ENCODE peak calls at places on chromosomes 2 and 18, in ten cellular contexts. R is WTC11, U is heart right ventricle, O is uterus, P is Panc1, M is thyroid gland, Q is GM23338, Y is fibroblast of pulmonary artery, L is transverse colon, D is brain microvascular endothelial cell. Z is an unnamed sample.

GRCh38 chr2:96102596-96103387 is 13.6 kb downstream of the ADRA2B start:
- DNase-seq in P (no peak), R (peak; percentile 8), L (peak; percentile 2), Y (no peak), O (peak; percentile 12), U (no peak), Q (no peak), M (no peak), D (no peak), Z (no peak)

GRCh38 chr18:54149078-54149697 is 75.3 kb downstream of the MBD2 start:
- DNase-seq in U (no peak), M (peak; percentile 24), R (no peak), P (peak; percentile 79), D (peak; percentile 96), O (no peak), Q (peak; percentile 14), L (no peak), Y (peak; percentile 92), Z (no peak)

GRCh38 chr2:64952896-64953482 is 36.2 kb upstream of the SLC1A4 start:
- DNase-seq in D (peak; percentile 43), R (no peak), U (no peak), Q (no peak), M (no peak), L (no peak), Y (peak; percentile 66), P (no peak), O (no peak), Z (no peak)

GRCh38 chr18:49682301-49683190 is 120.7 kb downstream of the LIPG start:
- DNase-seq in L (no peak), P (no peak), U (no peak), D (no peak), Q (no peak), R (no peak), O (no peak), Y (peak; percentile 60), M (no peak), Z (no peak)

GRCh38 chr2:167504061-167504460 is 615.8 kb downstream of the XIRP2 start:
- DNase-seq in Q (no peak), Y (peak; percentile 5), R (no peak), O (no peak), U (no peak), P (no peak), L (no peak), D (no peak), M (no peak), Z (no peak)

GRCh38 chr18:23143871-23144270 is 8.6 kb downstream of the CABLES1 start:
- DNase-seq in Q (no peak), L (no peak), M (peak; percentile 84), R (no peak), Y (peak; percentile 35), P (no peak), O (peak; percentile 38), U (peak; percentile 30), D (no peak), Z (peak; percentile 60)

GRCh38 chr2:115165529-115166109 is 723.2 kb downstream of the DPP10 start:
- DNase-seq in Q (peak; percentile 57), U (no peak), M (no peak), L (no peak), P (peak; percentile 5), R (no peak), D (peak; percentile 12), O (no peak), Y (peak; percentile 53), Z (peak; percentile 35)

GRCh38 chr2:135733045-135733444 is 8.6 kb upstream of the UBXN4 start:
- DNase-seq in U (no peak), R (no peak), O (no peak), L (no peak), M (no peak), Q (no peak), Y (no peak), D (no peak), P (no peak), Z (no peak)

GRCh38 chr2:161136194-161136593 is 24.0 kb upstream of the TANK start:
- DNase-seq in U (no peak), P (no peak), O (no peak), Y (no peak), D (no peak), R (no peak), L (no peak), M (no peak), Q (no peak), Z (no peak)

GRCh38 chr2:232873909-232874641 is 4.0 kb downstream of the SNORC start:
- DNase-seq in Y (no peak), U (no peak), M (no peak), R (no peak), L (peak; percentile 86), Q (no peak), D (no peak), P (no peak), O (no peak), Z (no peak)

GRCh38 chr2:84152471-84152870 is 306.6 kb downstream of the SUCLG1 start:
- DNase-seq in P (no peak), R (no peak), U (no peak), M (no peak), L (no peak), Y (no peak), O (no peak), Q (no peak), D (no peak), Z (no peak)

GRCh38 chr2:217766356-217766755 is 236.4 kb downstream of the TNS1 start:
- DNase-seq in R (no peak), Y (no peak), Q (no peak), M (no peak), O (no peak), L (no peak), D (no peak), U (no peak), P (no peak), Z (no peak)
- TF ChIP-seq CTCF in R (no peak), Y (no peak), Q (no peak), M (no peak), O (no peak), L (no peak), D (no peak), U (no peak), P (no peak), Z (no peak)

GRCh38 chr2:225337183-225337582 is 62.3 kb upstream of the NYAP2 start:
- DNase-seq in M (no peak), U (no peak), L (no peak), O (no peak), Y (peak; percentile 4), Q (peak; percentile 35), P (no peak), R (no peak), D (peak; percentile 86), Z (no peak)

GRCh38 chr2:225340923-225341322 is 58.6 kb upstream of the NYAP2 start:
- DNase-seq in U (no peak), O (no peak), Y (no peak), D (no peak), M (no peak), P (no peak), L (no peak), R (no peak), Q (no peak), Z (no peak)
- TF ChIP-seq CTCF in U (no peak), O (no peak), Y (no peak), D (no peak), M (no peak), P (no peak), L (no peak), R (no peak), Q (no peak), Z (no peak)

DNA sequence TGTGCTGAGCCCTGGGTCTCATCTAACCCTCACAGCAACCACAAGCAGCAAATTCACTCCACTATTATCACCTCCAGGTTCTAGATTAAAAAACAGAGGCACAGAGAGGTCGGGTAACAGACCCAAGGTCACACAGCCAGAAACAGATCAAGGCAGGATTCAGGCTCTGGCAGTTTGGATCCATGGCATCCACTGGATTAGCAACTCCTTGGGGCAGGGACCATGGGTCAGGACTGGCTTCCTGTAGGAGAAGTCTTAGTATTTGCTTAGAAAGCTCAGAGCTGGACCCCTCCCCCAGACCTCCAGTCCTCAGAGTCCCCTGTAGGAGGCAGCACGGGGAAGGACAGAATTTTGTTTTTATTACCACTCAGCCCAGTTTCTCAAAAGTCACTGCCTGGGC is 34.4 kb downstream of the ZFP36L2 start:
- DNase-seq in O (no peak), M (no peak), P (no peak), Y (no peak), U (no peak), D (no peak), Q (peak; percentile 83), R (peak; percentile 51), L (no peak), Z (no peak)
- TF ChIP-seq CTCF in O (no peak), M (no peak), P (no peak), Y (peak; percentile 37), U (no peak), D (peak; percentile 50), Q (peak; percentile 71), R (no peak), L (no peak), Z (no peak)

GRCh38 chr2:1649103-1649870 is 95.0 kb downstream of the PXDN start:
- DNase-seq in U (no peak), L (no peak), P (no peak), Q (no peak), M (no peak), R (no peak), Y (no peak), O (no peak), D (no peak), Z (no peak)

GRCh38 chr2:1645761-1646476 is 98.4 kb downstream of the PXDN start:
- DNase-seq in M (peak; percentile 14), R (no peak), U (no peak), Y (no peak), P (no peak), Q (no peak), D (no peak), L (no peak), O (no peak), Z (no peak)

GRCh38 chr2:1649871-1650473 is 94.3 kb downstream of the PXDN start:
- DNase-seq in P (no peak), Q (no peak), M (no peak), O (no peak), U (no peak), Y (no peak), L (no peak), R (no peak), D (no peak), Z (no peak)

GRCh38 chr2:1648241-1649102 is 95.8 kb downstream of the PXDN start:
- DNase-seq in L (no peak), R (no peak), O (no peak), D (no peak), M (no peak), Y (no peak), U (no peak), P (no peak), Q (no peak), Z (no peak)

DNA sequence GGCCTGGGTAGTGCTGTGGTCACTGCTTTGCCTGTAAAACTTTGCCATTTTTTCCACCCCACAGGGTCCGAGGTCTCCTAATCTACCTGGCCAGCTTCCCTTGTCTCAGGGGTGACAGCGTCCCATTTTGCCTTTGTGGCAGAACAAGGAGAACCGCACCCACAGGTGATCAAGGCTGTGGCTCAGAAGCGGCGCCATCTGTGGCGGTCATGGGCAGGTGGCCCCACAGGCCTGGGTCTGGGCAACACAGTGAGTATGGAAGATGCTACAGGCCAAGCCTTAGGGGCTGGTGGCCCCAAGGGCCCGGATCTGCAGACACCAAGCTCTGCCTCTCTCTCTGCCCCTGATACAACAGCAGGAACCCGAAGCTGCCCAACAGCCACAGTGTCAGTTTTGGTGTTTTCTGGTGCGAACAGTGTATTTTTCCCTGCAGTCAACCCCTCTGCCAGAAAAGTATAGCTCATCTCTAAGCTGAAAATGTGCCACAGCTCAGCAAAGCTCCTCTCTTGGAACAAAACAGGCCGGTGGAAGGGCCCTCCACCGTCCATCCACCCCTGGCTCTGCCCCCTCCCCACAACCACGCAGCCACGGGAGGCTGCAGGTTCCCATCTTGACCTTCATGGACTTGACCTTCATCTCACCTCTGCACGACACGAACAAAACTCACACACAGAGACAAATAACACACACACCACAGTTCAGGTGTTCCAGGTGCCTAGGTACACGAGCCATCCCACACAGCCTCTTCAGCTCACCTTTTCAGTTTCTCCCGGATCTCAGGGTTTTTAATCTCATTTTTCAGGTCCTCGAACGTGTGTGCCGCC is 96.7 kb downstream of the PXDN start:
- DNase-seq in O (no peak), D (no peak), R (no peak), P (no peak), Y (no peak), U (no peak), L (no peak), Q (no peak), M (no peak), Z (no peak)
- TF ChIP-seq CTCF in O (no peak), D (no peak), R (no peak), P (no peak), Y (no peak), U (no peak), L (no peak), Q (peak; percentile 16), M (no peak), Z (no peak)

Z was measured in nephron progenitor cell.